ENCODE peak calls at places on chromosomes 11 and 22, in seven cellular contexts. One of them, this sample, is unnamed.

GRCh38 chr22:27218012-27218483 is 560.7 kb downstream of the MIAT start:
- DNase-seq in HTR-8/SVneo: no peak
- DNase-seq in activated CD4-positive, alpha-beta T cell treated with anti-CD3 and anti-CD28 coated beads, Interleukin-2, amount 50 U/mL, for 48 hours: no peak
- DNase-seq in GM23338: no peak
- DNase-seq in activated T-helper 1 cell treated with anti-CD3 and anti-CD28 coated beads, Interleukin-12 subunit alpha, Interleukin-12 subunit beta, Interleukin-2, Interleukin-4 antibody, amounts not matched to agents 30 ng/mL and 10 ng/mL and 1 ng/mL, durations not matched to agents 14 hours and 24 hours and 36 hours: no peak
- DNase-seq in fibroblast of the conjunctiva: no peak
- DNase-seq in frontal cortex: no peak
- DNase-seq in this sample: no peak

GRCh38 chr11:32341676-32342613 is 93.4 kb downstream of the WT1 start:
- DNase-seq in HTR-8/SVneo: no peak
- DNase-seq in activated CD4-positive, alpha-beta T cell treated with anti-CD3 and anti-CD28 coated beads, Interleukin-2, amount 50 U/mL, for 48 hours: no peak
- DNase-seq in GM23338: no peak
- DNase-seq in activated T-helper 1 cell treated with anti-CD3 and anti-CD28 coated beads, Interleukin-12 subunit alpha, Interleukin-12 subunit beta, Interleukin-2, Interleukin-4 antibody, amounts not matched to agents 30 ng/mL and 10 ng/mL and 1 ng/mL, durations not matched to agents 14 hours and 24 hours and 36 hours: no peak
- DNase-seq in fibroblast of the conjunctiva: no peak
- DNase-seq in frontal cortex: no peak
- DNase-seq in this sample: no peak

GRCh38 chr11:96028746-96029145 is 104.8 kb upstream of the MTMR2 start:
- DNase-seq in HTR-8/SVneo: no peak
- DNase-seq in activated CD4-positive, alpha-beta T cell treated with anti-CD3 and anti-CD28 coated beads, Interleukin-2, amount 50 U/mL, for 48 hours: no peak
- DNase-seq in GM23338: no peak
- DNase-seq in activated T-helper 1 cell treated with anti-CD3 and anti-CD28 coated beads, Interleukin-12 subunit alpha, Interleukin-12 subunit beta, Interleukin-2, Interleukin-4 antibody, amounts not matched to agents 30 ng/mL and 10 ng/mL and 1 ng/mL, durations not matched to agents 14 hours and 24 hours and 36 hours: no peak
- DNase-seq in fibroblast of the conjunctiva: no peak
- DNase-seq in frontal cortex: no peak
- DNase-seq in this sample: no peak

GRCh38 chr22:49589301-49589700 is 238.4 kb downstream of the BRD1 start:
- DNase-seq in HTR-8/SVneo: no peak
- DNase-seq in activated CD4-positive, alpha-beta T cell treated with anti-CD3 and anti-CD28 coated beads, Interleukin-2, amount 50 U/mL, for 48 hours: no peak
- DNase-seq in GM23338: no peak
- DNase-seq in activated T-helper 1 cell treated with anti-CD3 and anti-CD28 coated beads, Interleukin-12 subunit alpha, Interleukin-12 subunit beta, Interleukin-2, Interleukin-4 antibody, amounts not matched to agents 30 ng/mL and 10 ng/mL and 1 ng/mL, durations not matched to agents 14 hours and 24 hours and 36 hours: no peak
- DNase-seq in fibroblast of the conjunctiva: no peak
- DNase-seq in frontal cortex: no peak
- DNase-seq in this sample: no peak

GRCh38 chr11:8779107-8779506 is 96.5 kb downstream of the RPL27A start:
- DNase-seq in HTR-8/SVneo: no peak
- DNase-seq in activated CD4-positive, alpha-beta T cell treated with anti-CD3 and anti-CD28 coated beads, Interleukin-2, amount 50 U/mL, for 48 hours: no peak
- DNase-seq in GM23338: no peak
- DNase-seq in activated T-helper 1 cell treated with anti-CD3 and anti-CD28 coated beads, Interleukin-12 subunit alpha, Interleukin-12 subunit beta, Interleukin-2, Interleukin-4 antibody, amounts not matched to agents 30 ng/mL and 10 ng/mL and 1 ng/mL, durations not matched to agents 14 hours and 24 hours and 36 hours: no peak
- DNase-seq in fibroblast of the conjunctiva: no peak
- DNase-seq in frontal cortex: no peak
- DNase-seq in this sample: no peak

GRCh38 chr22:39309364-39309861 is 10.0 kb downstream of the RPL3 start:
- DNase-seq in HTR-8/SVneo: no peak
- DNase-seq in activated CD4-positive, alpha-beta T cell treated with anti-CD3 and anti-CD28 coated beads, Interleukin-2, amount 50 U/mL, for 48 hours: no peak
- DNase-seq in GM23338: peak; percentile 89
- DNase-seq in activated T-helper 1 cell treated with anti-CD3 and anti-CD28 coated beads, Interleukin-12 subunit alpha, Interleukin-12 subunit beta, Interleukin-2, Interleukin-4 antibody, amounts not matched to agents 30 ng/mL and 10 ng/mL and 1 ng/mL, durations not matched to agents 14 hours and 24 hours and 36 hours: no peak
- DNase-seq in fibroblast of the conjunctiva: no peak
- DNase-seq in frontal cortex: no peak
- DNase-seq in this sample: no peak

GRCh38 chr22:41367680-41368542 is 13.8 kb upstream of the TEF start:
- DNase-seq in HTR-8/SVneo: no peak
- DNase-seq in activated CD4-positive, alpha-beta T cell treated with anti-CD3 and anti-CD28 coated beads, Interleukin-2, amount 50 U/mL, for 48 hours: no peak
- DNase-seq in GM23338: peak; percentile 45
- DNase-seq in activated T-helper 1 cell treated with anti-CD3 and anti-CD28 coated beads, Interleukin-12 subunit alpha, Interleukin-12 subunit beta, Interleukin-2, Interleukin-4 antibody, amounts not matched to agents 30 ng/mL and 10 ng/mL and 1 ng/mL, durations not matched to agents 14 hours and 24 hours and 36 hours: no peak
- DNase-seq in fibroblast of the conjunctiva: no peak
- DNase-seq in frontal cortex: peak; percentile 39
- DNase-seq in this sample: no peak

GRCh38 chr11:133386262-133386661 is 146.0 kb downstream of the OPCML start:
- DNase-seq in HTR-8/SVneo: no peak
- DNase-seq in activated CD4-positive, alpha-beta T cell treated with anti-CD3 and anti-CD28 coated beads, Interleukin-2, amount 50 U/mL, for 48 hours: no peak
- DNase-seq in GM23338: no peak
- DNase-seq in activated T-helper 1 cell treated with anti-CD3 and anti-CD28 coated beads, Interleukin-12 subunit alpha, Interleukin-12 subunit beta, Interleukin-2, Interleukin-4 antibody, amounts not matched to agents 30 ng/mL and 10 ng/mL and 1 ng/mL, durations not matched to agents 14 hours and 24 hours and 36 hours: no peak
- DNase-seq in fibroblast of the conjunctiva: no peak
- DNase-seq in frontal cortex: no peak
- DNase-seq in this sample: no peak

GRCh38 chr22:49921508-49922278 is 3.3 kb downstream of the CRELD2 start:
- DNase-seq in HTR-8/SVneo: no peak
- DNase-seq in activated CD4-positive, alpha-beta T cell treated with anti-CD3 and anti-CD28 coated beads, Interleukin-2, amount 50 U/mL, for 48 hours: no peak
- DNase-seq in GM23338: no peak
- DNase-seq in activated T-helper 1 cell treated with anti-CD3 and anti-CD28 coated beads, Interleukin-12 subunit alpha, Interleukin-12 subunit beta, Interleukin-2, Interleukin-4 antibody, amounts not matched to agents 30 ng/mL and 10 ng/mL and 1 ng/mL, durations not matched to agents 14 hours and 24 hours and 36 hours: no peak
- DNase-seq in fibroblast of the conjunctiva: no peak
- DNase-seq in frontal cortex: no peak
- DNase-seq in this sample: no peak

GRCh38 chr11:69877235-69877634 is 58.0 kb upstream of the FGF3 start:
- DNase-seq in HTR-8/SVneo: no peak
- DNase-seq in activated CD4-positive, alpha-beta T cell treated with anti-CD3 and anti-CD28 coated beads, Interleukin-2, amount 50 U/mL, for 48 hours: no peak
- DNase-seq in GM23338: no peak
- DNase-seq in activated T-helper 1 cell treated with anti-CD3 and anti-CD28 coated beads, Interleukin-12 subunit alpha, Interleukin-12 subunit beta, Interleukin-2, Interleukin-4 antibody, amounts not matched to agents 30 ng/mL and 10 ng/mL and 1 ng/mL, durations not matched to agents 14 hours and 24 hours and 36 hours: no peak
- DNase-seq in fibroblast of the conjunctiva: no peak
- DNase-seq in frontal cortex: no peak
- DNase-seq in this sample: no peak

GRCh38 chr22:48943567-48944432 is 883.9 kb downstream of the BRD1 start:
- DNase-seq in HTR-8/SVneo: no peak
- DNase-seq in activated CD4-positive, alpha-beta T cell treated with anti-CD3 and anti-CD28 coated beads, Interleukin-2, amount 50 U/mL, for 48 hours: no peak
- DNase-seq in GM23338: no peak
- DNase-seq in activated T-helper 1 cell treated with anti-CD3 and anti-CD28 coated beads, Interleukin-12 subunit alpha, Interleukin-12 subunit beta, Interleukin-2, Interleukin-4 antibody, amounts not matched to agents 30 ng/mL and 10 ng/mL and 1 ng/mL, durations not matched to agents 14 hours and 24 hours and 36 hours: no peak
- DNase-seq in fibroblast of the conjunctiva: no peak
- DNase-seq in frontal cortex: peak; percentile 57
- DNase-seq in this sample: peak; percentile 0

GRCh38 chr11:46006418-46007070 is 84.1 kb downstream of the LARGE2 start:
- DNase-seq in HTR-8/SVneo: peak; percentile 76
- DNase-seq in activated CD4-positive, alpha-beta T cell treated with anti-CD3 and anti-CD28 coated beads, Interleukin-2, amount 50 U/mL, for 48 hours: no peak
- DNase-seq in GM23338: peak; percentile 93
- DNase-seq in activated T-helper 1 cell treated with anti-CD3 and anti-CD28 coated beads, Interleukin-12 subunit alpha, Interleukin-12 subunit beta, Interleukin-2, Interleukin-4 antibody, amounts not matched to agents 30 ng/mL and 10 ng/mL and 1 ng/mL, durations not matched to agents 14 hours and 24 hours and 36 hours: no peak
- DNase-seq in fibroblast of the conjunctiva: peak; percentile 77
- DNase-seq in frontal cortex: peak; percentile 22
- DNase-seq in this sample: peak; percentile 83